ENCODE peak calls at places on chromosomes 4 and X, in five cellular contexts. Y, H, O, U and R are unnamed samples.
A peak's percentile ranks its signal among the peaks of the same experiment; 100 is the strongest.

GRCh38 chr4:82798168-82799005 is at the start of gene SCD5:
- DNase-seq in U (peak; percentile 75), O (peak; percentile 87), H (peak; percentile 73), Y (peak; percentile 87), R (peak; percentile 44)

GRCh38 chrX:133005038-133005437 is 46.6 kb upstream of the HS6ST2 start:
- DNase-seq in Y (no peak), H (peak; percentile 4), U (peak; percentile 28), O (no peak), R (peak; percentile 3)

GRCh38 chrX:77528034-77528433 is 80.8 kb downstream of the FGF16 start:
- DNase-seq in H (no peak), U (no peak), O (no peak), Y (no peak), R (no peak)

GRCh38 chr4:147546341-147546740 is 65.4 kb downstream of the EDNRA start:
- DNase-seq in O (no peak), U (peak; percentile 95), Y (no peak), H (peak; percentile 96), R (peak; percentile 94)

GRCh38 chr4:107863416-107863815 is 38.7 kb downstream of the SGMS2 start:
- DNase-seq in Y (no peak), H (peak; percentile 6), O (no peak), U (peak; percentile 55), R (no peak)

GRCh38 chr4:110062166-110062565 is 136.2 kb downstream of the ELOVL6 start:
- DNase-seq in O (no peak), H (no peak), U (no peak), Y (no peak), R (no peak)

GRCh38 chr4:212438-213174 is 88.3 kb downstream of the ZNF718 start:
- DNase-seq in U (peak; percentile 95), H (peak; percentile 88), Y (peak; percentile 88), O (peak; percentile 94), R (peak; percentile 69)

GRCh38 chr4:98125585-98125984 is 17.7 kb downstream of the STPG2 start:
- DNase-seq in H (no peak), Y (no peak), U (no peak), O (no peak), R (no peak)

GRCh38 chr4:39649639-39650265 is 11.1 kb upstream of the SMIM14 start:
- DNase-seq in O (no peak), H (no peak), U (no peak), Y (no peak), R (no peak)

GRCh38 chrX:69503228-69503834 is 795 bp upstream of the NALF2 start:
- DNase-seq in Y (peak; percentile 49), U (no peak), O (peak; percentile 68), H (no peak), R (no peak)

GRCh38 chr4:140020457-140021361 is 133.3 kb downstream of the MAML3 start:
- DNase-seq in O (no peak), U (peak; percentile 51), Y (no peak), H (peak; percentile 13), R (no peak)

GRCh38 chrX:136176399-136176825 is 29.1 kb downstream of the FHL1 start:
- DNase-seq in H (peak; percentile 87), U (peak; percentile 95), O (no peak), Y (no peak), R (peak; percentile 64)

GRCh38 chrX:119492463-119492862 is 24.2 kb downstream of the SLC25A5 start:
- DNase-seq in Y (no peak), H (no peak), U (no peak), O (no peak), R (peak; percentile 62)

GRCh38 chr4:132572210-132572609 is 576.9 kb upstream of the PCDH10 start:
- DNase-seq in U (peak; percentile 36), H (peak; percentile 96), Y (no peak), O (no peak), R (no peak)

GRCh38 chrX:13366698-13367097 is 46.8 kb upstream of the ATXN3L start:
- DNase-seq in Y (no peak), U (no peak), O (no peak), H (no peak), R (no peak)

GRCh38 chr4:88007304-88008132 is at the start of gene PKD2:
- DNase-seq in Y (peak; percentile 93), U (peak; percentile 75), H (peak; percentile 58), O (peak; percentile 86), R (peak; percentile 36)

GRCh38 chrX:29890004-29890403 is 325.4 kb upstream of the MAGEB2 start:
- DNase-seq in U (peak; percentile 16), Y (no peak), O (no peak), H (peak; percentile 39), R (no peak)

GRCh38 chr4:122733805-122734155 is 1.3 kb downstream of the BBS12 start:
- DNase-seq in H (no peak), O (no peak), Y (no peak), U (no peak), R (no peak)

GRCh38 chr4:1310031-1310795 is 20.5 kb downstream of the MAEA start:
- DNase-seq in H (no peak), O (no peak), U (peak; percentile 17), Y (no peak), R (peak; percentile 78)

GRCh38 chrX:40496728-40497127 is 84.0 kb upstream of the ATP6AP2 start:
- DNase-seq in Y (no peak), O (no peak), H (peak; percentile 29), U (peak; percentile 64), R (no peak)

GRCh38 chr4:107579099-107579498 is 140.9 kb downstream of the PAPSS1 start:
- DNase-seq in H (no peak), O (peak; percentile 50), Y (no peak), U (no peak), R (no peak)

GRCh38 chrX:134548844-134549205 is 88.9 kb downstream of the HPRT1 start:
- DNase-seq in Y (no peak), U (no peak), O (no peak), H (no peak), R (no peak)

GRCh38 chr4:15755321-15755750 is 22.8 kb upstream of the CD38 start:
- DNase-seq in H (peak; percentile 82), U (peak; percentile 85), O (no peak), Y (no peak), R (peak; percentile 72)

GRCh38 chrX:36978886-36979285 is 29.3 kb upstream of the FAM47C start:
- DNase-seq in Y (no peak), U (peak; percentile 5), H (peak; percentile 47), O (no peak), R (peak; percentile 59)

GRCh38 chrX:2894885-2895292 is 34.2 kb downstream of the ARSD start:
- DNase-seq in Y (no peak), O (no peak), U (peak; percentile 41), H (peak; percentile 20), R (peak; percentile 33)

GRCh38 chr4:136741468-136741867 is 790.8 kb downstream of the PCDH18 start:
- DNase-seq in O (no peak), U (peak; percentile 70), Y (no peak), H (peak; percentile 16), R (no peak)

GRCh38 chr4:20944961-20945360 is 244.7 kb downstream of the PACRGL start:
- DNase-seq in O (no peak), Y (no peak), H (no peak), U (no peak), R (peak; percentile 22)

GRCh38 chr4:105453550-105454201 is 20.2 kb downstream of the PPA2 start:
- DNase-seq in H (no peak), O (no peak), U (peak; percentile 15), Y (no peak), R (peak; percentile 26)

GRCh38 chr4:10893417-10893816 is 208.8 kb upstream of the CLNK start:
- DNase-seq in O (peak; percentile 16), H (no peak), Y (no peak), U (peak; percentile 21), R (peak; percentile 20)

GRCh38 chrX:23548164-23548563 is 119.1 kb upstream of the PRDX4 start:
- DNase-seq in H (peak; percentile 53), U (peak; percentile 6), O (no peak), Y (no peak), R (no peak)

GRCh38 chrX:24371391-24371972 is 11.0 kb downstream of the SUPT20HL1 start:
- DNase-seq in Y (no peak), H (peak; percentile 30), U (peak; percentile 67), O (peak; percentile 65), R (peak; percentile 43)

GRCh38 chr4:138499627-138500026 is 257.5 kb upstream of the SLC7A11 start:
- DNase-seq in H (no peak), O (no peak), Y (no peak), U (no peak), R (no peak)
- TF ChIP-seq CTCF in H (no peak), O (no peak), Y (no peak), U (no peak), R (no peak)

GRCh38 chr4:186859420-186859819 is 135.8 kb upstream of the FAT1 start:
- DNase-seq in O (no peak), Y (no peak), U (no peak), H (no peak), R (no peak)
- TF ChIP-seq CTCF in O (no peak), Y (no peak), U (no peak), H (no peak), R (no peak)

GRCh38 chr4:184270808-184271413 is 53.2 kb upstream of the ENPP6 start:
- DNase-seq in U (no peak), Y (no peak), H (no peak), O (no peak), R (no peak)
- TF ChIP-seq CTCF in U (no peak), Y (no peak), H (no peak), O (no peak), R (no peak)

GRCh38 chrX:131827935-131828334 is 195.2 kb upstream of the STK26 start:
- DNase-seq in Y (no peak), H (no peak), U (peak; percentile 34), O (peak; percentile 70), R (no peak)
- TF ChIP-seq CTCF in Y (no peak), H (no peak), U (peak; percentile 36), O (peak; percentile 61), R (no peak)

GRCh38 chr4:18020671-18021469 is 685 bp downstream of the LCORL start:
- DNase-seq in Y (no peak), O (peak; percentile 93), H (peak; percentile 80), U (peak; percentile 84), R (peak; percentile 44)
- TF ChIP-seq CTCF in Y (peak; percentile 23), O (peak; percentile 3), H (no peak), U (no peak), R (no peak)

DNA sequence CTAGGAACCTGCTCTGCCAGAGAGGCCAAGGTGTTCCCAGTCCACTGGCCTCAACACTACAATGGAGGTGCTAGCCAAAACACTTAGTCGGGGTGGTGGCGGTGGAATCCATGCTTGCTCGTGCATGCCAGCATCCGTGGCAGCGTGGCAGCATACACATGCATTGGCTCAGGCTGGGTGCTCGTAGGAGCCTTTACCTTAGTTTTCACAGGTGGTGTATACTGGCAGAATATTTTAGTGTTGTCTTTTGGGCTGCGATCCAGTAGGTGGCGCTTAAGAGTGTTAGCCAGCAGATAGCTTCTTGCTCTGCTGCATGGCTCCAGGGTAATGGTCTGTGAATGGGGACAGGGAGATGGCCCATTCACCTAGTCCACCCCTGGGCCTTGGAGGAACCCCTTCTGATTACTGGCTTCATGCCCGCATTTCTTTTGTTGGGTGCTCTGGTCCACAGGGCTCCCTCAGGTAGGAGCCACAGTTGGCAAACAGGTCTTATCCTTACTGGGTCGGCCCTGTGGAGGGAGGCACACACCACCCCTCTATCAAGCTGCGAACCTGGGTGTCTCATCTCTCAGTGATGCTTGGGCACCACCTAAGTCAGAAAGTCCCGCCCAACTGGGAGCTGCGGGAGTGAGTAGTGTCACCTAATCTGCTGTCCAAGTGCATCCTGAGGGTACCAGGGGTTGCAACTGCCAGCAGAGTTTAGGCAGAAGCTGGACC is 40.0 kb downstream of the RIPPLY1 start:
- DNase-seq in H (no peak), O (peak; percentile 37), Y (no peak), U (peak; percentile 23), R (peak; percentile 14)
- TF ChIP-seq CTCF in H (no peak), O (peak; percentile 83), Y (peak; percentile 22), U (peak; percentile 61), R (peak; percentile 65)

GRCh38 chr4:169115897-169116254 is 105.8 kb upstream of the CBR4 start:
- DNase-seq in O (no peak), U (peak; percentile 97), Y (no peak), H (peak; percentile 99), R (peak; percentile 100)
- TF ChIP-seq CTCF in O (no peak), U (peak; percentile 67), Y (peak; percentile 51), H (peak; percentile 38), R (peak; percentile 51)